ENCODE peak calls at places on chromosome 13, in ten cellular contexts. One of them, this sample, is unnamed.

GRCh38 chr13:59951011-59951410 is 212.7 kb downstream of the DIAPH3 start:
- DNase-seq in upper lobe of right lung: no peak
- DNase-seq in CD8-positive, alpha-beta memory T cell: no peak
- DNase-seq in pancreas: no peak
- DNase-seq in IMR-90: no peak
- DNase-seq in right atrium auricular region: no peak
- DNase-seq in left ventricle myocardium inferior: no peak
- DNase-seq in uterus: no peak
- DNase-seq in esophagus squamous epithelium: no peak
- DNase-seq in transverse colon: no peak
- DNase-seq in this sample: no peak

GRCh38 chr13:87498681-87499080 is 172.5 kb upstream of the SLITRK5 start:
- DNase-seq in upper lobe of right lung: no peak
- DNase-seq in CD8-positive, alpha-beta memory T cell: no peak
- DNase-seq in pancreas: no peak
- DNase-seq in IMR-90: peak; percentile 0
- DNase-seq in right atrium auricular region: no peak
- DNase-seq in left ventricle myocardium inferior: no peak
- DNase-seq in uterus: no peak
- DNase-seq in esophagus squamous epithelium: no peak
- DNase-seq in transverse colon: no peak
- DNase-seq in this sample: no peak

GRCh38 chr13:96075953-96076543 is 13.9 kb upstream of the HS6ST3 start:
- DNase-seq in upper lobe of right lung: no peak
- DNase-seq in CD8-positive, alpha-beta memory T cell: no peak
- DNase-seq in pancreas: no peak
- DNase-seq in IMR-90: peak; percentile 23
- DNase-seq in right atrium auricular region: no peak
- DNase-seq in left ventricle myocardium inferior: no peak
- DNase-seq in uterus: no peak
- DNase-seq in esophagus squamous epithelium: no peak
- DNase-seq in transverse colon: no peak
- DNase-seq in this sample: no peak

GRCh38 chr13:93614776-93615175 is 388.2 kb downstream of the GPC6 start:
- DNase-seq in upper lobe of right lung: no peak
- DNase-seq in CD8-positive, alpha-beta memory T cell: no peak
- DNase-seq in pancreas: no peak
- DNase-seq in IMR-90: peak; percentile 48
- DNase-seq in right atrium auricular region: no peak
- DNase-seq in left ventricle myocardium inferior: no peak
- DNase-seq in uterus: no peak
- DNase-seq in esophagus squamous epithelium: no peak
- DNase-seq in transverse colon: no peak
- DNase-seq in this sample: no peak

GRCh38 chr13:39273953-39274352 is 235.7 kb downstream of the NHLRC3 start:
- DNase-seq in upper lobe of right lung: no peak
- DNase-seq in CD8-positive, alpha-beta memory T cell: no peak
- DNase-seq in pancreas: peak; percentile 18
- DNase-seq in IMR-90: no peak
- DNase-seq in right atrium auricular region: no peak
- DNase-seq in left ventricle myocardium inferior: no peak
- DNase-seq in uterus: no peak
- DNase-seq in esophagus squamous epithelium: no peak
- DNase-seq in transverse colon: peak; percentile 17
- DNase-seq in this sample: peak; percentile 27

GRCh38 chr13:100517706-100518105 is 70.9 kb downstream of the GGACT start:
- DNase-seq in upper lobe of right lung: no peak
- DNase-seq in CD8-positive, alpha-beta memory T cell: no peak
- DNase-seq in pancreas: no peak
- DNase-seq in IMR-90: no peak
- DNase-seq in right atrium auricular region: no peak
- DNase-seq in left ventricle myocardium inferior: no peak
- DNase-seq in uterus: no peak
- DNase-seq in esophagus squamous epithelium: no peak
- DNase-seq in transverse colon: no peak
- DNase-seq in this sample: no peak

GRCh38 chr13:113904411-113904810 is 40.5 kb upstream of the GAS6 start:
- DNase-seq in upper lobe of right lung: peak; percentile 66
- DNase-seq in CD8-positive, alpha-beta memory T cell: no peak
- DNase-seq in pancreas: no peak
- DNase-seq in IMR-90: peak; percentile 43
- DNase-seq in right atrium auricular region: peak; percentile 64
- DNase-seq in left ventricle myocardium inferior: peak; percentile 64
- DNase-seq in uterus: peak; percentile 68
- DNase-seq in esophagus squamous epithelium: no peak
- DNase-seq in transverse colon: peak; percentile 42
- DNase-seq in this sample: peak; percentile 44

GRCh38 chr13:46551410-46552301 is 1.3 kb upstream of the LRCH1 start:
- DNase-seq in upper lobe of right lung: peak; percentile 89
- DNase-seq in CD8-positive, alpha-beta memory T cell: peak; percentile 57
- DNase-seq in pancreas: peak; percentile 76
- DNase-seq in IMR-90: peak; percentile 75
- DNase-seq in right atrium auricular region: peak; percentile 87
- DNase-seq in left ventricle myocardium inferior: peak; percentile 86
- DNase-seq in uterus: peak; percentile 78
- DNase-seq in esophagus squamous epithelium: no peak
- DNase-seq in transverse colon: peak; percentile 88
- DNase-seq in this sample: peak; percentile 89

DNA sequence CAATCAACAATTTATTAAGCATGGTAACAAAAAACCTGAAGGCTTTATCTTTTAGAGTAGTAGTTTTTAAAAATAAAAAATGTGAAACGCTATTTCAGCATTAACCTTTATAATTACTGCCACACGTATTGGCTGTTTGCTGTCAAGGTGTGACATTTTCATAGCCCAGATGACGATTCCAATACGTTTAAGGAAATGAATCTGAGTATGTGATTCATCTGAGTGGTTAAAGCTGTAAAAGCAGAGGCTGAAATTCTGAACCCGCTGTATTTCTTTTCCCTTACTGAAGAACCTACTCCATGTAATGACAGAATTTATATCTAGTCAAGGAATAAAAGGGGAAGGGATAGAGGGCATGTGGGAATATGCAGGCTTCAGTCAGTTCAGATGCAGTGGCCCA is 166.0 kb downstream of the LMO7 start:
- DNase-seq in upper lobe of right lung: no peak
- DNase-seq in CD8-positive, alpha-beta memory T cell: no peak
- DNase-seq in pancreas: no peak
- DNase-seq in IMR-90: no peak
- DNase-seq in right atrium auricular region: no peak
- DNase-seq in left ventricle myocardium inferior: no peak
- DNase-seq in uterus: no peak
- DNase-seq in esophagus squamous epithelium: no peak
- DNase-seq in transverse colon: no peak
- DNase-seq in this sample: no peak
- H3K4me3 ChIP-seq in upper lobe of right lung: no peak overlapping the region
- H3K4me3 ChIP-seq in CD8-positive, alpha-beta memory T cell: no peak overlapping the region
- H3K4me3 ChIP-seq in pancreas: no peak overlapping the region
- H3K4me3 ChIP-seq in IMR-90: no peak overlapping the region
- H3K4me3 ChIP-seq in right atrium auricular region: no peak overlapping the region
- H3K4me3 ChIP-seq in left ventricle myocardium inferior: peak overlapping the region; percentile 67
- H3K4me3 ChIP-seq in uterus: no peak overlapping the region
- H3K4me3 ChIP-seq in esophagus squamous epithelium: no peak overlapping the region
- H3K4me3 ChIP-seq in transverse colon: no peak overlapping the region
- H3K4me3 ChIP-seq in this sample: no peak overlapping the region

DNA sequence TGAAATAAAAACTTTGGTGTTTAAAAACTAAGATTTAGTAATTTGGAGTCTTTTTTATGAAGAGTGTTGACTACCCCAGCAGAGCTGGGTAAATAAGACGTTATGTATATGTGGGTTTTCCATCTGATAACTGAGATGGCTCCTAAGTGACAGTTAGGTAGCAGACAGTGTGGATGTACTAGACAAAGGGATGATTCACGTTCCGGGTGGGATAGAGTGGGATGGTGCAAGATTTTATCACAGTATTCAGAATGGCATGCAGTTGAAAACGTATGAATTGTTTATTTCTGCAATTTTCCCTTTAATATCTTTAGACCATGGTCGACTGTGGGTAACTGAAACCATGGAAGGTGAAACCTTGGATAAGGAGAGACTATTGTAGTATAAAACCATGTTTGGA is 50.4 kb downstream of the NAA16 start:
- DNase-seq in upper lobe of right lung: no peak
- DNase-seq in CD8-positive, alpha-beta memory T cell: no peak
- DNase-seq in pancreas: no peak
- DNase-seq in IMR-90: peak; percentile 19
- DNase-seq in right atrium auricular region: no peak
- DNase-seq in left ventricle myocardium inferior: no peak
- DNase-seq in uterus: no peak
- DNase-seq in esophagus squamous epithelium: no peak
- DNase-seq in transverse colon: no peak
- DNase-seq in this sample: no peak
- H3K36me3 ChIP-seq in upper lobe of right lung: peaks cover 76% of the 10 kb centered on the region
- H3K36me3 ChIP-seq in CD8-positive, alpha-beta memory T cell: peaks cover 21% of the 10 kb centered on the region
- H3K36me3 ChIP-seq in pancreas: no peaks in the 10 kb centered on the region
- H3K36me3 ChIP-seq in IMR-90: peaks cover 20% of the 10 kb centered on the region
- H3K36me3 ChIP-seq in right atrium auricular region: peaks cover 20% of the 10 kb centered on the region
- H3K36me3 ChIP-seq in left ventricle myocardium inferior: peaks cover 81% of the 10 kb centered on the region
- H3K36me3 ChIP-seq in uterus: no peaks in the 10 kb centered on the region
- H3K36me3 ChIP-seq in esophagus squamous epithelium: peaks cover 84% of the 10 kb centered on the region
- H3K36me3 ChIP-seq in transverse colon: no peaks in the 10 kb centered on the region
- H3K36me3 ChIP-seq in this sample: no peaks in the 10 kb centered on the region

GRCh38 chr13:19959141-19959830 is 759 bp downstream of the ZMYM2 start:
- DNase-seq in upper lobe of right lung: peak; percentile 86
- DNase-seq in CD8-positive, alpha-beta memory T cell: peak; percentile 69
- DNase-seq in pancreas: peak; percentile 62
- DNase-seq in IMR-90: peak; percentile 39
- DNase-seq in right atrium auricular region: no peak
- DNase-seq in left ventricle myocardium inferior: peak; percentile 57
- DNase-seq in uterus: peak; percentile 57
- DNase-seq in esophagus squamous epithelium: peak; percentile 7
- DNase-seq in transverse colon: peak; percentile 61
- DNase-seq in this sample: peak; percentile 63

GRCh38 chr13:19959831-19960672 is 1.5 kb downstream of the ZMYM2 start:
- DNase-seq in upper lobe of right lung: peak; percentile 92
- DNase-seq in CD8-positive, alpha-beta memory T cell: peak; percentile 77
- DNase-seq in pancreas: peak; percentile 89
- DNase-seq in IMR-90: peak; percentile 90
- DNase-seq in right atrium auricular region: peak; percentile 87
- DNase-seq in left ventricle myocardium inferior: peak; percentile 76
- DNase-seq in uterus: peak; percentile 71
- DNase-seq in esophagus squamous epithelium: peak; percentile 73
- DNase-seq in transverse colon: peak; percentile 88
- DNase-seq in this sample: peak; percentile 87

GRCh38 chr13:19961484-19961883 is 3.0 kb downstream of the ZMYM2 start:
- DNase-seq in upper lobe of right lung: no peak
- DNase-seq in CD8-positive, alpha-beta memory T cell: no peak
- DNase-seq in pancreas: no peak
- DNase-seq in IMR-90: no peak
- DNase-seq in right atrium auricular region: no peak
- DNase-seq in left ventricle myocardium inferior: no peak
- DNase-seq in uterus: no peak
- DNase-seq in esophagus squamous epithelium: no peak
- DNase-seq in transverse colon: no peak
- DNase-seq in this sample: no peak

GRCh38 chr13:19961924-19962323 is 3.4 kb downstream of the ZMYM2 start:
- DNase-seq in upper lobe of right lung: no peak
- DNase-seq in CD8-positive, alpha-beta memory T cell: no peak
- DNase-seq in pancreas: no peak
- DNase-seq in IMR-90: peak; percentile 31
- DNase-seq in right atrium auricular region: no peak
- DNase-seq in left ventricle myocardium inferior: no peak
- DNase-seq in uterus: no peak
- DNase-seq in esophagus squamous epithelium: no peak
- DNase-seq in transverse colon: no peak
- DNase-seq in this sample: no peak

GRCh38 chr13:19960673-19961015 is 2.1 kb downstream of the ZMYM2 start:
- DNase-seq in upper lobe of right lung: no peak
- DNase-seq in CD8-positive, alpha-beta memory T cell: no peak
- DNase-seq in pancreas: no peak
- DNase-seq in IMR-90: no peak
- DNase-seq in right atrium auricular region: no peak
- DNase-seq in left ventricle myocardium inferior: no peak
- DNase-seq in uterus: no peak
- DNase-seq in esophagus squamous epithelium: no peak
- DNase-seq in transverse colon: no peak
- DNase-seq in this sample: no peak
- H3K4me3 ChIP-seq in upper lobe of right lung: peak overlapping the region; percentile 83
- H3K4me3 ChIP-seq in CD8-positive, alpha-beta memory T cell: peak overlapping the region; percentile 94
- H3K4me3 ChIP-seq in pancreas: peak overlapping the region; percentile 72
- H3K4me3 ChIP-seq in IMR-90: no peak overlapping the region
- H3K4me3 ChIP-seq in right atrium auricular region: no peak overlapping the region
- H3K4me3 ChIP-seq in left ventricle myocardium inferior: peak overlapping the region; percentile 80
- H3K4me3 ChIP-seq in uterus: peak overlapping the region; percentile 74
- H3K4me3 ChIP-seq in esophagus squamous epithelium: peak overlapping the region; percentile 93
- H3K4me3 ChIP-seq in transverse colon: no peak overlapping the region
- H3K4me3 ChIP-seq in this sample: peak overlapping the region; percentile 7

GRCh38 chr13:48068952-48069351 is 26.0 kb downstream of the MED4 start:
- DNase-seq in upper lobe of right lung: no peak
- DNase-seq in CD8-positive, alpha-beta memory T cell: no peak
- DNase-seq in pancreas: no peak
- DNase-seq in IMR-90: no peak
- DNase-seq in right atrium auricular region: no peak
- DNase-seq in left ventricle myocardium inferior: no peak
- DNase-seq in uterus: no peak
- DNase-seq in esophagus squamous epithelium: no peak
- DNase-seq in transverse colon: no peak
- DNase-seq in this sample: no peak

GRCh38 chr13:48066310-48066989 is 28.5 kb downstream of the MED4 start:
- DNase-seq in upper lobe of right lung: no peak
- DNase-seq in CD8-positive, alpha-beta memory T cell: no peak
- DNase-seq in pancreas: no peak
- DNase-seq in IMR-90: peak; percentile 16
- DNase-seq in right atrium auricular region: no peak
- DNase-seq in left ventricle myocardium inferior: no peak
- DNase-seq in uterus: no peak
- DNase-seq in esophagus squamous epithelium: no peak
- DNase-seq in transverse colon: no peak
- DNase-seq in this sample: no peak

GRCh38 chr13:48069573-48069972 is 25.3 kb downstream of the MED4 start:
- DNase-seq in upper lobe of right lung: no peak
- DNase-seq in CD8-positive, alpha-beta memory T cell: no peak
- DNase-seq in pancreas: no peak
- DNase-seq in IMR-90: no peak
- DNase-seq in right atrium auricular region: no peak
- DNase-seq in left ventricle myocardium inferior: no peak
- DNase-seq in uterus: no peak
- DNase-seq in esophagus squamous epithelium: no peak
- DNase-seq in transverse colon: no peak
- DNase-seq in this sample: no peak

GRCh38 chr13:48070942-48071341 is 24.0 kb downstream of the MED4 start:
- DNase-seq in upper lobe of right lung: no peak
- DNase-seq in CD8-positive, alpha-beta memory T cell: no peak
- DNase-seq in pancreas: no peak
- DNase-seq in IMR-90: no peak
- DNase-seq in right atrium auricular region: no peak
- DNase-seq in left ventricle myocardium inferior: no peak
- DNase-seq in uterus: no peak
- DNase-seq in esophagus squamous epithelium: no peak
- DNase-seq in transverse colon: no peak
- DNase-seq in this sample: no peak

DNA sequence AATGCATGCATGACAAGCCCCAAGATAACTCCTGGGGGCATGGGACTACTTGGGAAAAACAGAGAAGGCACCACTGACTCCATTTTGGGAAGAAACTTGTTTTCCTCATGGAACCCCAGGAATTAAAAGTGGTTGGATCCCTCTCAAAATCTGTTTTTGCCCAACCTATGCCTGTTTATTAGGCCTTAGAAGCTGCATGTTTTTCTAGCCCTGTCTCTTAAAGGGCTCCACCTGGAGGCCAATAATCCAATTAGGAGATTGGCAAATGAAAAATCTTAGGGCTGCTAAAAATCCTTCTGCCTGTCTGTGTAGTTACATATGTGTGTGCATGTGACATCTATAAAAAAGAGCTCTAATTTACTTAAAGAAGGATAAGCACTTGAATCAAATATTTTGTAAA is 26.9 kb downstream of the MED4 start:
- DNase-seq in upper lobe of right lung: no peak
- DNase-seq in CD8-positive, alpha-beta memory T cell: no peak
- DNase-seq in pancreas: no peak
- DNase-seq in IMR-90: no peak
- DNase-seq in right atrium auricular region: no peak
- DNase-seq in left ventricle myocardium inferior: no peak
- DNase-seq in uterus: no peak
- DNase-seq in esophagus squamous epithelium: no peak
- DNase-seq in transverse colon: no peak
- DNase-seq in this sample: no peak
- H3K36me3 ChIP-seq in upper lobe of right lung: peaks cover 51% of the 10 kb centered on the region
- H3K36me3 ChIP-seq in CD8-positive, alpha-beta memory T cell: peaks cover 16% of the 10 kb centered on the region
- H3K36me3 ChIP-seq in pancreas: peaks cover 5% of the 10 kb centered on the region
- H3K36me3 ChIP-seq in IMR-90: peaks cover 44% of the 10 kb centered on the region
- H3K36me3 ChIP-seq in right atrium auricular region: peaks cover 67% of the 10 kb centered on the region
- H3K36me3 ChIP-seq in left ventricle myocardium inferior: peaks cover 76% of the 10 kb centered on the region
- H3K36me3 ChIP-seq in uterus: no peaks in the 10 kb centered on the region
- H3K36me3 ChIP-seq in esophagus squamous epithelium: peaks cover 98% of the 10 kb centered on the region
- H3K36me3 ChIP-seq in transverse colon: peaks cover 3% of the 10 kb centered on the region
- H3K36me3 ChIP-seq in this sample: no peaks in the 10 kb centered on the region